ENCODE peak calls at places on chromosomes 7 and 10, in six cellular contexts. One of them, this sample, is unnamed.

GRCh38 chr7:46202379-46202778 is 281.3 kb upstream of the IGFBP3 start:
- DNase-seq in amygdala: no peak
- DNase-seq in HL-60: no peak
- DNase-seq in dermis blood vessel endothelial cell: no peak
- DNase-seq in T follicular helper cell: no peak
- DNase-seq in OCI-M1: no peak
- DNase-seq in this sample: no peak

GRCh38 chr10:5895804-5896203 is 5.8 kb downstream of the FBH1 start:
- DNase-seq in amygdala: no peak
- DNase-seq in HL-60: no peak
- DNase-seq in dermis blood vessel endothelial cell: no peak
- DNase-seq in T follicular helper cell: no peak
- DNase-seq in OCI-M1: peak
- DNase-seq in this sample: no peak

GRCh38 chr10:71598673-71599072 is 120.9 kb downstream of the C10orf105 start:
- DNase-seq in amygdala: peak
- DNase-seq in HL-60: no peak
- DNase-seq in dermis blood vessel endothelial cell: no peak
- DNase-seq in T follicular helper cell: no peak
- DNase-seq in OCI-M1: no peak
- DNase-seq in this sample: peak

GRCh38 chr10:102781089-102781920 is 37.6 kb downstream of the WBP1L start:
- DNase-seq in amygdala: no peak
- DNase-seq in HL-60: no peak
- DNase-seq in dermis blood vessel endothelial cell: peak
- DNase-seq in T follicular helper cell: no peak
- DNase-seq in OCI-M1: peak
- DNase-seq in this sample: peak

GRCh38 chr7:112508404-112508803 is 27.6 kb downstream of the LSMEM1 start:
- DNase-seq in amygdala: no peak
- DNase-seq in HL-60: no peak
- DNase-seq in dermis blood vessel endothelial cell: no peak
- DNase-seq in T follicular helper cell: no peak
- DNase-seq in OCI-M1: no peak
- DNase-seq in this sample: no peak

GRCh38 chr10:46516660-46517416 is 39.6 kb downstream of the GPRIN2 start:
- DNase-seq in amygdala: no peak
- DNase-seq in HL-60: no peak
- DNase-seq in dermis blood vessel endothelial cell: peak
- DNase-seq in T follicular helper cell: no peak
- DNase-seq in OCI-M1: no peak
- DNase-seq in this sample: peak

GRCh38 chr10:43939939-43940810 is 291.5 kb upstream of the ZNF32 start:
- DNase-seq in amygdala: no peak
- DNase-seq in HL-60: no peak
- DNase-seq in dermis blood vessel endothelial cell: no peak
- DNase-seq in T follicular helper cell: no peak
- DNase-seq in OCI-M1: peak
- DNase-seq in this sample: no peak

GRCh38 chr10:77974396-77975074 is 48.0 kb upstream of the DLG5 start:
- DNase-seq in amygdala: no peak
- DNase-seq in HL-60: peak
- DNase-seq in dermis blood vessel endothelial cell: peak
- DNase-seq in T follicular helper cell: no peak
- DNase-seq in OCI-M1: peak
- DNase-seq in this sample: no peak

GRCh38 chr7:140674356-140674800 is 1.6 kb downstream of the ADCK2 start:
- DNase-seq in amygdala: no peak
- DNase-seq in HL-60: no peak
- DNase-seq in dermis blood vessel endothelial cell: no peak
- DNase-seq in T follicular helper cell: no peak
- DNase-seq in OCI-M1: no peak
- DNase-seq in this sample: no peak

GRCh38 chr10:125102216-125102615 is 58.1 kb downstream of the CTBP2 start:
- DNase-seq in amygdala: no peak
- DNase-seq in HL-60: peak
- DNase-seq in dermis blood vessel endothelial cell: no peak
- DNase-seq in T follicular helper cell: no peak
- DNase-seq in OCI-M1: peak
- DNase-seq in this sample: no peak

GRCh38 chr10:43861966-43862751 is 213.5 kb upstream of the ZNF32 start:
- DNase-seq in amygdala: no peak
- DNase-seq in HL-60: no peak
- DNase-seq in dermis blood vessel endothelial cell: peak
- DNase-seq in T follicular helper cell: no peak
- DNase-seq in OCI-M1: no peak
- DNase-seq in this sample: no peak